ENCODE peak calls at places on chromosome 15, in nine cellular contexts. One of them, this sample, is unnamed.

GRCh38 chr15:99925661-99926461 is 192.6 kb upstream of the LYSMD4 start:
- DNase-seq in A172: no peak
- DNase-seq in stimulated activated naive CD4-positive, alpha-beta T cell: peak
- DNase-seq in activated B cell treated with CpG ODN at 0.5 μM for 24 hours: peak
- DNase-seq in K562: peak
- DNase-seq in activated CD4-positive, CD25-positive, alpha-beta regulatory T cell treated with anti-CD3 and anti-CD28 coated beads, Interleukin-2, amount 50 U/mL, for 16 hours: peak
- DNase-seq in Daoy: peak
- DNase-seq in left ventricle myocardium inferior: peak
- DNase-seq in left lung: peak
- DNase-seq in this sample: peak

GRCh38 chr15:82530606-82531379 is 9.5 kb downstream of the RPS17 start:
- DNase-seq in A172: peak
- DNase-seq in stimulated activated naive CD4-positive, alpha-beta T cell: no peak
- DNase-seq in activated B cell treated with CpG ODN at 0.5 μM for 24 hours: peak
- DNase-seq in K562: peak
- DNase-seq in activated CD4-positive, CD25-positive, alpha-beta regulatory T cell treated with anti-CD3 and anti-CD28 coated beads, Interleukin-2, amount 50 U/mL, for 16 hours: peak
- DNase-seq in Daoy: peak
- DNase-seq in left ventricle myocardium inferior: peak
- DNase-seq in left lung: peak
- DNase-seq in this sample: peak

GRCh38 chr15:94234300-94234699 is 2.9 kb downstream of the MCTP2 start:
- DNase-seq in A172: no peak
- DNase-seq in stimulated activated naive CD4-positive, alpha-beta T cell: no peak
- DNase-seq in activated B cell treated with CpG ODN at 0.5 μM for 24 hours: no peak
- DNase-seq in K562: no peak
- DNase-seq in activated CD4-positive, CD25-positive, alpha-beta regulatory T cell treated with anti-CD3 and anti-CD28 coated beads, Interleukin-2, amount 50 U/mL, for 16 hours: no peak
- DNase-seq in Daoy: peak
- DNase-seq in left ventricle myocardium inferior: no peak
- DNase-seq in left lung: peak
- DNase-seq in this sample: no peak

GRCh38 chr15:31271706-31272557 is 54.7 kb upstream of the KLF13 start:
- DNase-seq in A172: no peak
- DNase-seq in stimulated activated naive CD4-positive, alpha-beta T cell: no peak
- DNase-seq in activated B cell treated with CpG ODN at 0.5 μM for 24 hours: no peak
- DNase-seq in K562: no peak
- DNase-seq in activated CD4-positive, CD25-positive, alpha-beta regulatory T cell treated with anti-CD3 and anti-CD28 coated beads, Interleukin-2, amount 50 U/mL, for 16 hours: no peak
- DNase-seq in Daoy: no peak
- DNase-seq in left ventricle myocardium inferior: no peak
- DNase-seq in left lung: peak
- DNase-seq in this sample: no peak

GRCh38 chr15:69172854-69173253 is 12.4 kb downstream of the GLCE start:
- DNase-seq in A172: no peak
- DNase-seq in stimulated activated naive CD4-positive, alpha-beta T cell: no peak
- DNase-seq in activated B cell treated with CpG ODN at 0.5 μM for 24 hours: no peak
- DNase-seq in K562: no peak
- DNase-seq in activated CD4-positive, CD25-positive, alpha-beta regulatory T cell treated with anti-CD3 and anti-CD28 coated beads, Interleukin-2, amount 50 U/mL, for 16 hours: no peak
- DNase-seq in Daoy: no peak
- DNase-seq in left ventricle myocardium inferior: no peak
- DNase-seq in left lung: no peak
- DNase-seq in this sample: no peak

GRCh38 chr15:39736646-39737550 is 45.7 kb downstream of the FSIP1 start:
- DNase-seq in A172: no peak
- DNase-seq in stimulated activated naive CD4-positive, alpha-beta T cell: no peak
- DNase-seq in activated B cell treated with CpG ODN at 0.5 μM for 24 hours: no peak
- DNase-seq in K562: no peak
- DNase-seq in activated CD4-positive, CD25-positive, alpha-beta regulatory T cell treated with anti-CD3 and anti-CD28 coated beads, Interleukin-2, amount 50 U/mL, for 16 hours: no peak
- DNase-seq in Daoy: peak
- DNase-seq in left ventricle myocardium inferior: peak
- DNase-seq in left lung: no peak
- DNase-seq in this sample: peak

GRCh38 chr15:65846120-65846519 is 23.2 kb upstream of the RAB11A start:
- DNase-seq in A172: no peak
- DNase-seq in stimulated activated naive CD4-positive, alpha-beta T cell: no peak
- DNase-seq in activated B cell treated with CpG ODN at 0.5 μM for 24 hours: no peak
- DNase-seq in K562: no peak
- DNase-seq in activated CD4-positive, CD25-positive, alpha-beta regulatory T cell treated with anti-CD3 and anti-CD28 coated beads, Interleukin-2, amount 50 U/mL, for 16 hours: no peak
- DNase-seq in Daoy: no peak
- DNase-seq in left ventricle myocardium inferior: no peak
- DNase-seq in left lung: no peak
- DNase-seq in this sample: no peak

GRCh38 chr15:32646304-32646703 is 4.8 kb downstream of the SCG5 start:
- DNase-seq in A172: no peak
- DNase-seq in stimulated activated naive CD4-positive, alpha-beta T cell: no peak
- DNase-seq in activated B cell treated with CpG ODN at 0.5 μM for 24 hours: no peak
- DNase-seq in K562: no peak
- DNase-seq in activated CD4-positive, CD25-positive, alpha-beta regulatory T cell treated with anti-CD3 and anti-CD28 coated beads, Interleukin-2, amount 50 U/mL, for 16 hours: no peak
- DNase-seq in Daoy: no peak
- DNase-seq in left ventricle myocardium inferior: no peak
- DNase-seq in left lung: no peak
- DNase-seq in this sample: no peak

GRCh38 chr15:81071130-81071529 is 62.9 kb upstream of the CFAP161 start:
- DNase-seq in A172: no peak
- DNase-seq in stimulated activated naive CD4-positive, alpha-beta T cell: no peak
- DNase-seq in activated B cell treated with CpG ODN at 0.5 μM for 24 hours: no peak
- DNase-seq in K562: no peak
- DNase-seq in activated CD4-positive, CD25-positive, alpha-beta regulatory T cell treated with anti-CD3 and anti-CD28 coated beads, Interleukin-2, amount 50 U/mL, for 16 hours: no peak
- DNase-seq in Daoy: no peak
- DNase-seq in left ventricle myocardium inferior: no peak
- DNase-seq in left lung: no peak
- DNase-seq in this sample: no peak

GRCh38 chr15:71137138-71137518 is 21.9 kb downstream of the THSD4 start:
- DNase-seq in A172: no peak
- DNase-seq in stimulated activated naive CD4-positive, alpha-beta T cell: no peak
- DNase-seq in activated B cell treated with CpG ODN at 0.5 μM for 24 hours: no peak
- DNase-seq in K562: no peak
- DNase-seq in activated CD4-positive, CD25-positive, alpha-beta regulatory T cell treated with anti-CD3 and anti-CD28 coated beads, Interleukin-2, amount 50 U/mL, for 16 hours: no peak
- DNase-seq in Daoy: no peak
- DNase-seq in left ventricle myocardium inferior: no peak
- DNase-seq in left lung: no peak
- DNase-seq in this sample: no peak

GRCh38 chr15:34154725-34155204 is 52.9 kb downstream of the PGBD4 start:
- DNase-seq in A172: peak
- DNase-seq in stimulated activated naive CD4-positive, alpha-beta T cell: no peak
- DNase-seq in activated B cell treated with CpG ODN at 0.5 μM for 24 hours: no peak
- DNase-seq in K562: no peak
- DNase-seq in activated CD4-positive, CD25-positive, alpha-beta regulatory T cell treated with anti-CD3 and anti-CD28 coated beads, Interleukin-2, amount 50 U/mL, for 16 hours: no peak
- DNase-seq in Daoy: peak
- DNase-seq in left ventricle myocardium inferior: no peak
- DNase-seq in left lung: no peak
- DNase-seq in this sample: no peak

GRCh38 chr15:76339302-76340197 is 3.0 kb downstream of the ISL2 start:
- DNase-seq in A172: no peak
- DNase-seq in stimulated activated naive CD4-positive, alpha-beta T cell: peak
- DNase-seq in activated B cell treated with CpG ODN at 0.5 μM for 24 hours: peak
- DNase-seq in K562: no peak
- DNase-seq in activated CD4-positive, CD25-positive, alpha-beta regulatory T cell treated with anti-CD3 and anti-CD28 coated beads, Interleukin-2, amount 50 U/mL, for 16 hours: no peak
- DNase-seq in Daoy: no peak
- DNase-seq in left ventricle myocardium inferior: no peak
- DNase-seq in left lung: no peak
- DNase-seq in this sample: no peak